ENCODE peak calls at places on chromosomes 12 and 14, in five cellular contexts. D, B, H, R and X are unnamed samples.

GRCh38 chr14:76084374-76084773 is 67.3 kb upstream of the GPATCH2L start:
- ATAC-seq in D (no peak), B (no peak), H (no peak), R (no peak), X (no peak)

GRCh38 chr12:66624806-66625205 is 54.1 kb downstream of the GRIP1 start:
- ATAC-seq in D (no peak), B (peak), H (no peak), R (no peak), X (peak)

GRCh38 chr12:96047151-96047620 is 11.8 kb upstream of the LTA4H start:
- ATAC-seq in D (no peak), B (peak), H (peak), R (no peak), X (peak)

GRCh38 chr12:34204830-34205285 is 182.6 kb downstream of the ALG10 start:
- ATAC-seq in D (no peak), B (no peak), H (no peak), R (peak), X (peak)

GRCh38 chr14:75459099-75459741 is 31.4 kb downstream of the JDP2 start:
- ATAC-seq in D (peak), B (no peak), H (no peak), R (peak), X (no peak)

GRCh38 chr12:58894040-58894439 is 26.3 kb downstream of the LRIG3 start:
- ATAC-seq in D (no peak), B (no peak), H (no peak), R (no peak), X (no peak)

GRCh38 chr12:68800294-68800693 is 7.7 kb upstream of the MDM2 start:
- ATAC-seq in D (no peak), B (no peak), H (no peak), R (no peak), X (no peak)

GRCh38 chr12:121618659-121619233 is 7.6 kb upstream of the ORAI1 start:
- ATAC-seq in D (no peak), B (peak), H (no peak), R (no peak), X (no peak)

GRCh38 chr12:92518071-92518470 is 184.7 kb upstream of the PLEKHG7 start:
- ATAC-seq in D (no peak), B (no peak), H (no peak), R (no peak), X (no peak)

GRCh38 chr14:105023791-105024480 is 3.1 kb upstream of the CDCA4 start:
- ATAC-seq in D (no peak), B (no peak), H (no peak), R (no peak), X (no peak)

GRCh38 chr12:12228402-12228801 is 38.4 kb downstream of the LRP6 start:
- ATAC-seq in D (no peak), B (no peak), H (no peak), R (no peak), X (no peak)

GRCh38 chr12:57239587-57240068 is 10.1 kb downstream of the SHMT2 start:
- ATAC-seq in D (no peak), B (peak), H (peak), R (no peak), X (no peak)

GRCh38 chr14:55746533-55746932 is 166.5 kb downstream of the KTN1 start:
- ATAC-seq in D (no peak), B (no peak), H (no peak), R (no peak), X (peak)

GRCh38 chr14:88189840-88190191 is 133.3 kb downstream of the KCNK10 start:
- ATAC-seq in D (no peak), B (no peak), H (no peak), R (no peak), X (no peak)

GRCh38 chr12:75735853-75736252 is 224.4 kb upstream of the KRR1 start:
- ATAC-seq in D (no peak), B (no peak), H (no peak), R (no peak), X (peak)

GRCh38 chr12:8076357-8076756 is 5.7 kb upstream of the NECAP1 start:
- ATAC-seq in D (no peak), B (no peak), H (no peak), R (no peak), X (no peak)

GRCh38 chr12:128818065-128819022 is 5.4 kb downstream of the SLC15A4 start:
- ATAC-seq in D (no peak), B (peak), H (no peak), R (peak), X (peak)

GRCh38 chr14:76328457-76329137 is 47.3 kb upstream of the ESRRB start:
- ATAC-seq in D (no peak), B (no peak), H (no peak), R (no peak), X (no peak)

GRCh38 chr12:124233041-124233836 is 61.7 kb upstream of the RFLNA start:
- ATAC-seq in D (peak), B (no peak), H (no peak), R (no peak), X (no peak)

GRCh38 chr14:52267501-52268190 is at the start of gene PTGDR:
- ATAC-seq in D (peak), B (no peak), H (peak), R (peak), X (peak)

GRCh38 chr12:118064608-118065007 is 3.6 kb upstream of the WSB2 start:
- ATAC-seq in D (no peak), B (peak), H (peak), R (no peak), X (peak)

GRCh38 chr14:23414906-23415820 is 7.1 kb upstream of the MYH6 start:
- ATAC-seq in D (no peak), B (no peak), H (no peak), R (no peak), X (no peak)

GRCh38 chr14:93007225-93007997 is 84.5 kb downstream of the CHGA start:
- ATAC-seq in D (peak), B (peak), H (peak), R (peak), X (peak)

GRCh38 chr12:3132636-3133409 is 55.6 kb downstream of the TSPAN9 start:
- ATAC-seq in D (no peak), B (no peak), H (no peak), R (peak), X (no peak)

GRCh38 chr12:113467514-113468364 is 3.9 kb downstream of the LHX5 start:
- ATAC-seq in D (no peak), B (peak), H (no peak), R (no peak), X (no peak)

GRCh38 chr14:75515631-75515999 is 6.7 kb upstream of the BATF start:
- ATAC-seq in D (no peak), B (peak), H (peak), R (peak), X (peak)

GRCh38 chr12:104049278-104050257 is at the start of gene GLT8D2:
- ATAC-seq in D (peak), B (peak), H (no peak), R (peak), X (no peak)